ENCODE peak calls at places on chromosome 4, in six cellular contexts. G is OCI-LY7, H is K562, F is cardiac muscle cell, K is coronary artery, M is nephron progenitor cell. X is an unnamed sample.

GRCh38 chr4:34679228-34679627 is 1565.1 kb downstream of the ARAP2 start:
- DNase-seq in M (no peak), G (no peak), H (no peak), F (no peak), K (no peak), X (no peak)

GRCh38 chr4:185036842-185037241 is 18.6 kb downstream of the HELT start:
- DNase-seq in H (no peak), M (no peak), K (no peak), F (no peak), G (peak; percentile 7), X (no peak)

GRCh38 chr4:14334166-14334565 is 668.1 kb upstream of the CPEB2 start:
- DNase-seq in G (no peak), M (no peak), K (no peak), F (no peak), H (no peak), X (no peak)

GRCh38 chr4:3346146-3346545 is 53.3 kb downstream of the RGS12 start:
- DNase-seq in H (peak; percentile 73), K (no peak), G (peak; percentile 79), F (peak; percentile 74), M (peak; percentile 49), X (peak; percentile 57)

GRCh38 chr4:145320269-145320668 is 139.9 kb upstream of the OTUD4 start:
- DNase-seq in K (no peak), H (no peak), M (no peak), F (no peak), G (no peak), X (no peak)

GRCh38 chr4:173038192-173038896 is 130.3 kb upstream of the GALNT7 start:
- DNase-seq in H (no peak), G (no peak), K (no peak), F (no peak), M (no peak), X (no peak)

GRCh38 chr4:113673450-113673849 is 88.1 kb downstream of the CAMK2D start:
- DNase-seq in F (no peak), H (no peak), G (peak; percentile 50), K (no peak), M (no peak), X (peak; percentile 77)

GRCh38 chr4:15420642-15421041 is 7.2 kb upstream of the C1QTNF7 start:
- DNase-seq in K (no peak), M (no peak), H (no peak), F (no peak), G (no peak), X (no peak)

GRCh38 chr4:2303686-2304320 is 41.9 kb upstream of the MXD4 start:
- DNase-seq in F (no peak), M (no peak), H (no peak), K (no peak), G (no peak), X (no peak)

GRCh38 chr4:73434311-73434710 is 1.7 kb upstream of the AFP start:
- DNase-seq in M (no peak), G (peak; percentile 20), K (no peak), H (peak; percentile 22), F (peak; percentile 21), X (no peak)

GRCh38 chr4:159258889-159259560 is 156.1 kb downstream of the RAPGEF2 start:
- DNase-seq in K (no peak), M (no peak), G (no peak), F (no peak), H (no peak), X (no peak)

GRCh38 chr4:38735870-38736269 is 46.9 kb downstream of the TLR10 start:
- DNase-seq in F (no peak), G (no peak), M (no peak), K (no peak), H (no peak), X (no peak)

GRCh38 chr4:5037553-5038551 is 13.4 kb upstream of the STK32B start:
- DNase-seq in G (no peak), F (no peak), M (no peak), H (peak; percentile 64), K (no peak), X (no peak)

DNA sequence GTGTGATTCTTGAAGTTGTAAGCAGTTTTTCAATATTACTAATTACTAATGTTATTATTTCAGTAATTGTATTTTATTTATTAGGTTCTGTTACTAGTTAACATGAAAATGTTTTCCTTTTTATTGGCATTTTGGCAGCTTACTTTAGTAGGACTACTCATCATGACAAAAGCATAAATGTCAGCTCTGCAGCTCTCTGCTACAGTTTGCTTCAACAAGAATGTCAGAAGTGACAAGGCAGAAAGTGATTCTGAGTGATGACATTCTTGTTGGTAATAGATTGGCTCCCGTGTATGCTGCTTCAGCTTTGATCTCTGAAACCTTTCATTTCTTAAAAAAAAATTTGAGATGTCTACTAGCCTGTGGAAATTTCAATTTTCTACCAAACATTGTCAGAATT is 1193.9 kb downstream of the FSTL5 start:
- DNase-seq in M (no peak), F (peak; percentile 5), G (no peak), H (no peak), K (no peak), X (no peak)
- TF ChIP-seq CTCF in M (no peak), F (no peak), G (no peak), H (no peak), K (no peak), X (no peak)

GRCh38 chr4:151304755-151305154 is 20.6 kb downstream of the SH3D19 start:
- DNase-seq in M (no peak), H (no peak), F (no peak), G (no peak), K (no peak), X (no peak)
- TF ChIP-seq CTCF in M (no peak), H (no peak), F (no peak), G (no peak), K (no peak), X (no peak)

GRCh38 chr4:118953276-118953675 is 64.6 kb downstream of the SYNPO2 start:
- DNase-seq in K (no peak), F (no peak), H (no peak), G (no peak), M (no peak), X (no peak)

GRCh38 chr4:118950929-118951570 is 62.4 kb downstream of the SYNPO2 start:
- DNase-seq in G (no peak), K (no peak), M (no peak), F (no peak), H (no peak), X (no peak)

GRCh38 chr4:118955515-118955914 is 66.9 kb downstream of the SYNPO2 start:
- DNase-seq in K (no peak), H (no peak), G (no peak), M (no peak), F (no peak), X (no peak)

GRCh38 chr4:118957683-118958082 is 69.0 kb downstream of the SYNPO2 start:
- DNase-seq in H (no peak), K (no peak), M (no peak), G (no peak), F (no peak), X (no peak)

GRCh38 chr4:118954246-118954645 is 65.6 kb downstream of the SYNPO2 start:
- DNase-seq in F (no peak), M (no peak), H (no peak), G (peak; percentile 4), K (no peak), X (no peak)
- TF ChIP-seq CTCF in F (peak; percentile 51), M (no peak), H (no peak), G (peak; percentile 47), K (no peak), X (no peak)

DNA sequence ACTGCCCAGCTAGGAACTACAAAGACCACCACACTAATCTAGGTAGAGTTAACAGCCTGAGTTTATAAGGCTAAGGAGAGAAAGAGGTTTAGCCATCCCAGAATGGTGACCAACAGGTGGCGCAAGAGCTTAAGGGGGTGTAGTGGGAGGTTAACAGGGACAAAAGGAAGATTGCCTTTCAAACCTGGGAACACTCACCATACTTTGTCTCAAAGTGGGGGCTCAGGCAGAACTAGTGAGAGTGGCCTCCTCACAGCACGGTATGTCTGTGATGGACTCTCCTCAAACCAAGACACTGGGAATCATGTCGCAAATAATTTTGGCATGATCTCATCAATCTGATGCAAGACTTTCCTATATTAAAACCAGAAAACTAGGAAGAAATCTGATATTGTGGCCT is 23.4 kb downstream of the CCNI start:
- DNase-seq in K (no peak), H (peak; percentile 47), M (peak; percentile 49), F (peak; percentile 64), G (peak; percentile 67), X (peak; percentile 73)
- TF ChIP-seq CTCF in K (no peak), H (peak; percentile 76), M (peak; percentile 34), F (peak; percentile 60), G (peak; percentile 90), X (peak; percentile 60)

GRCh38 chr4:84971319-84971932 is 4.9 kb upstream of the WDFY3 start:
- DNase-seq in M (no peak), G (peak; percentile 23), K (no peak), H (peak; percentile 22), F (peak; percentile 60), X (no peak)
- TF ChIP-seq CTCF in M (peak; percentile 47), G (peak; percentile 78), K (no peak), H (peak; percentile 43), F (peak; percentile 44), X (peak; percentile 68)

DNA sequence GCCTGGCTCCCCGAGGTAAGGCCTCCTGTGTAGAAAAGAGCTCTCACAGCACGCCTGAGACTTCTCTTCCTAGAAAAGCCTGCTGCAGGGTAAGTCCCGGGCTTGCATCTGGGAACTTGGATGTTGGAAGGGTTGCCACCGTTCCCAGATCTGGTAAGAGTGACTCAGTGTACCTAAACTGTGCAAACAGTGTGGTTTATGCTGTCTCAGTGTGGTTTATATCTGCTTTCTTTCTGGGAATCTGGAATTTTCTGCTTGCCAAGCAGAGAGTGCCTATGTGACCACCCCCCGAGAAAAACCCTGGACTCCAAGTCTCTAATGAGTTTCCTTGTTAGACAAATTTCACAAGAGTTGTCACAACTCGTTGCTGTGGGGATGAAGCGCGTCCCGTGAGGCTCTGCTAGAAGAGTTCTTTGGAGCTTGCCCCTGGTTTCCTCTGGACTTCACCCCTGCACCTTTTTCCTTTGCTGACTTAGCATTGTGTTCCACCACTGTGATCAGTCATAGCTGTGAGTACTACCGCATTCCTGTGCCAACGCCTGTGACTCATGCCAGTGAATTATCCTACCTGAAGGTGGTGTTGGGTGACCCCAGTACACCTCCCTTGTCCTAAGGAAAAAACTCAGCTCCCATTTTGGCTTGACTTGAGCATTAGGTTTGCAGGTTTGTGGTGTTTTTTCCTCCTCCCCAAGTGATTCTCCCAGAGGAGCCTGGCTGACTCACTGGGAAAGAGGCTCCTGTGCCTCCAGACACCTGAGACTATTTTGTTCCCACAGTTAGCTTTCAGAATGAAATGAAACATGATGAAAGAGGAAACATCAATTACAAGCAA is 14.5 kb downstream of the SLC2A9 start:
- DNase-seq in H (no peak), G (no peak), K (no peak), F (no peak), M (no peak), X (peak; percentile 57)
- TF ChIP-seq CTCF in H (no peak), G (no peak), K (no peak), F (no peak), M (no peak), X (no peak)

X was measured in activated CD8-positive, alpha-beta T cell treated with anti-CD3 and anti-CD28 coated beads for 36 hours.